ENCODE peak calls at places on chromosomes 6 and 20, in four cellular contexts. G is cardiac muscle cell, A is NB4, B is neural crest cell. J is an unnamed sample.

GRCh38 chr20:35319206-35320197 is 27.3 kb upstream of the FAM83C start:
- DNase-seq in B (no peak), A (no peak), G (no peak), J (no peak)

GRCh38 chr6:40346241-40346640 is 240.9 kb downstream of the LRFN2 start:
- DNase-seq in A (no peak), G (no peak), B (no peak), J (no peak)

GRCh38 chr6:63644668-63645326 is 9.2 kb downstream of the PHF3 start:
- DNase-seq in G (peak), A (no peak), B (no peak), J (no peak)

GRCh38 chr6:43665376-43665775 is 20.5 kb downstream of the RSPH9 start:
- DNase-seq in B (no peak), G (no peak), A (no peak), J (no peak)

GRCh38 chr6:25963426-25964123 is 973 bp downstream of the TRIM38 start:
- DNase-seq in B (no peak), A (peak), G (peak), J (no peak)

GRCh38 chr6:64507661-64508060 is 872.1 kb downstream of the PHF3 start:
- DNase-seq in A (no peak), G (no peak), B (no peak), J (no peak)

GRCh38 chr6:131948692-131949614 is 2.2 kb downstream of the CCN2 start:
- DNase-seq in G (peak), B (no peak), A (no peak), J (no peak)

GRCh38 chr20:20535051-20535450 is 167.1 kb downstream of the INSM1 start:
- DNase-seq in B (no peak), G (no peak), A (no peak), J (no peak)

GRCh38 chr20:40681684-40682083 is 7.4 kb downstream of the MAFB start:
- DNase-seq in G (no peak), A (no peak), B (no peak), J (no peak)

GRCh38 chr6:82144007-82144851 is 103.3 kb downstream of the IBTK start:
- DNase-seq in B (no peak), A (peak), G (peak), J (no peak)

GRCh38 chr6:139531716-139532115 is 157.3 kb upstream of the CITED2 start:
- DNase-seq in B (no peak), G (no peak), A (no peak), J (no peak)

GRCh38 chr20:24475356-24475755 is 5.9 kb downstream of the SYNDIG1 start:
- DNase-seq in B (no peak), G (no peak), A (no peak), J (no peak)

GRCh38 chr20:49508435-49509199 is 26.1 kb upstream of the KCNB1 start:
- DNase-seq in G (peak), A (peak), B (peak), J (no peak)

GRCh38 chr6:116461563-116462507 is 660 bp downstream of the CALHM6 start:
- DNase-seq in B (peak), A (peak), G (peak), J (peak)

GRCh38 chr6:144659202-144659731 is 374.1 kb downstream of the UTRN start:
- DNase-seq in G (peak), B (peak), A (peak), J (peak)

GRCh38 chr20:62737971-62738881 is 29.6 kb downstream of the NTSR1 start:
- DNase-seq in G (no peak), B (no peak), A (no peak), J (no peak)

GRCh38 chr20:9442858-9443257 is 71.5 kb upstream of the LAMP5 start:
- DNase-seq in A (no peak), B (no peak), G (no peak), J (no peak)

GRCh38 chr6:36762123-36762522 is 64.5 kb downstream of the RAB44 start:
- DNase-seq in G (no peak), A (no peak), B (no peak), J (no peak)
- TF ChIP-seq CTCF in G (no peak), A (no peak), B (no peak), J (no peak)

GRCh38 chr6:37092851-37093727 is 76.9 kb upstream of the PIM1 start:
- DNase-seq in B (no peak), G (no peak), A (no peak), J (no peak)

GRCh38 chr6:37083243-37084138 is 78.0 kb downstream of the FGD2 start:
- DNase-seq in B (no peak), A (peak), G (peak), J (no peak)

GRCh38 chr6:37089783-37090182 is 80.2 kb upstream of the PIM1 start:
- DNase-seq in B (no peak), A (no peak), G (no peak), J (no peak)

GRCh38 chr6:37093728-37094069 is 76.3 kb upstream of the PIM1 start:
- DNase-seq in B (no peak), G (no peak), A (no peak), J (no peak)

GRCh38 chr6:37088897-37089296 is 81.1 kb upstream of the PIM1 start:
- DNase-seq in A (no peak), G (peak), B (no peak), J (no peak)
- TF ChIP-seq CTCF in A (no peak), G (no peak), B (no peak), J (no peak)

DNA sequence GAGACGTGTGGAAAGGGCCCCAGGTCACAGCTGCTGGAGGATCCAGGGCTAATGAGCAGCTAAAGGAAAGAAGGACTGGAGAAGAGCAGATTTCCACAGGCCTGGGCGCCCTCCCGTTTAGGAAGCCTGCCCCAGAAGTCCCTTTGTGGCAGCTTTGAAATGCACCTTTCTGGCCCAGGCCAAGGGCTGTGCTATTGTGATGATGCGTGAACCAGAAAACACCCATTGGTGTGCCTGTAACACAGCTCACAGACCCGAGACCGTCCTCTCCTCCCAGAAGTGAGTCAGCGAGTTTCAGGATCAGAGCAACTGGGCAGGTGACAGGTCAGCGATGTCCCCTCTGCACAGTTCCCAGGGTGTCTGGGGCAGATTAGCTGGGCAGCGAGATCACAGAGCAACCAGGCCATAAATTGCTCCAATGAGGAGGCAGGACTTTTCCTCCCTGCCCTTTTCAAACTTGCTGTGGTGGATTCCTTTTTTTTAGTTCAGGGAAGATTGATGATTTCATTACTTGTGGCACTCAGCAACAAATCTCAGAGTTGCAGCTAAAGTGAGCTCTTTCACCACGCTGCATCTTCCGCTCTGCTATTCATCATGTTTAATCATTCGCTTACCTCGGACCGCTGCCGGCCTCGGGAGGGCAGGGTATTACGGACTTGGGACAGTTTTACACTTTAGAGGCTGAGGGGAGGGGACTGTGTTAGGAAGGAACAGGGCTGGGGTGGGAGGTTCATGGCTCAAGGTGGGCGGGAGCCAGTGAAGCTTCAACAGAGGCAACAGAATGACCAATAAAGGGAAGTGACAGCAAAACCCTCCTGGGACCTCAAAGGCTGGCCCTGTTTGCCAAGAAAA is 72.1 kb upstream of the SULF2 start:
- DNase-seq in B (no peak), A (peak), G (peak), J (no peak)
- TF ChIP-seq CTCF in B (no peak), A (no peak), G (no peak), J (no peak)

GRCh38 chr6:138403324-138403800 is 661 bp upstream of the HEBP2 start:
- DNase-seq in G (peak), A (peak), B (peak), J (peak)
- TF ChIP-seq CTCF in G (peak), A (peak), B (no peak), J (no peak)

DNA sequence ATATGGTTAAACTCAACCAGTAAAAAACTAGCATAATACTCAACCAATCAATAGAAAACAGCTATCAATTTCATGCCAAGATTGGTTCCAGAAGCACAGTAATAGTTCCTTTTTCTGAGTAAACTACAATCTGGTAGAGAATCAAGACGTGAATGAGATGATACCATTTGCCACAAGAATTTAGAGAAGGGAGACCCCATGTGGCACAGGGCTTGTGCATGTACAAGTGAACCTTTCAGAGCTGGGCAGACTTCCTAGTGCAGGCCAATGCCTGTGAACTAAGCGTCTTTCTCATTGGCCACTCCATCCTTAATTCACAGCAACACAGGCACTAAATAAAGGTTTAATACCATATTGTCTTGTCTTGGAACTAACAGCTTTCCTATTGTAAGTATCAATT is 213.5 kb downstream of the RFPL4B start:
- DNase-seq in B (no peak), G (no peak), A (peak), J (peak)
- TF ChIP-seq CTCF in B (no peak), G (no peak), A (no peak), J (no peak)

GRCh38 chr6:129981598-129981997 is 36.8 kb upstream of the L3MBTL3 start:
- DNase-seq in A (no peak), G (peak), B (no peak), J (no peak)
- TF ChIP-seq CTCF in A (peak), G (peak), B (no peak), J (no peak)

DNA sequence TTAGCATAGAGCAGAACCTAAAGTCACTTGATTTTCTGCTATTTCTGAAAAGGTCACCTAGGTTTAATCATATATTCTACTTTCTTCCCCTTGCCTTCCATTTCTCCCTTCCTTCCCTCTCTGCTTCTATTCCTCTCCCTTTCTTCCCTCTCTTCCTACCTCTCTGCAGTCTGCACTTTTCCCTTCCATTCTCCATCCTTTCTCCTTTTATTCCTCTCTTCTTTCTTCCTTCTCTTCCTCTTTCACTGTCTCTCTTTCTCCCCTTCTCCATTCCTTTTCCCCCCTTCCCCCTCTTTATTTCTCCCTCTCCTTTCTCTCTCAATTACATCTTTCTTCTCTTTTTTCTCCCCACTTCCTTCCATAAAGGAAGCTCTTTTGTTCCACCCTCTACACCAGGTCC is 1049.8 kb upstream of the FLRT3 start:
- DNase-seq in G (no peak), A (no peak), B (no peak), J (no peak)
- TF ChIP-seq CTCF in G (no peak), A (no peak), B (no peak), J (no peak)

J was measured in endothelial cell.